ENCODE peak calls at places on chromosomes 1 and 21, in eight cellular contexts. One of them, this sample, is unnamed.

GRCh38 chr1:205369621-205370230 is 13.0 kb upstream of the KLHDC8A start:
- DNase-seq in omental fat pad: no peak
- DNase-seq in heart left ventricle: no peak
- DNase-seq in GM13977: no peak
- DNase-seq in left lung: no peak
- DNase-seq in mesothelial cell of epicardium: no peak
- DNase-seq in K562: no peak
- DNase-seq in cardiac muscle cell: no peak
- DNase-seq in this sample: no peak

GRCh38 chr1:224616761-224617409 is 768 bp downstream of the CNIH3 start:
- DNase-seq in omental fat pad: no peak
- DNase-seq in heart left ventricle: no peak
- DNase-seq in GM13977: peak
- DNase-seq in left lung: no peak
- DNase-seq in mesothelial cell of epicardium: no peak
- DNase-seq in K562: no peak
- DNase-seq in cardiac muscle cell: no peak
- DNase-seq in this sample: no peak

GRCh38 chr1:26171084-26172072 is at the start of gene ZNF593OS:
- DNase-seq in omental fat pad: no peak
- DNase-seq in heart left ventricle: no peak
- DNase-seq in GM13977: no peak
- DNase-seq in left lung: no peak
- DNase-seq in mesothelial cell of epicardium: no peak
- DNase-seq in K562: peak
- DNase-seq in cardiac muscle cell: no peak
- DNase-seq in this sample: no peak

GRCh38 chr1:203465146-203465798 is 10.3 kb upstream of the PRELP start:
- DNase-seq in omental fat pad: no peak
- DNase-seq in heart left ventricle: no peak
- DNase-seq in GM13977: no peak
- DNase-seq in left lung: no peak
- DNase-seq in mesothelial cell of epicardium: no peak
- DNase-seq in K562: no peak
- DNase-seq in cardiac muscle cell: no peak
- DNase-seq in this sample: no peak

GRCh38 chr1:214076341-214077035 is 88.7 kb downstream of the PROX1 start:
- DNase-seq in omental fat pad: no peak
- DNase-seq in heart left ventricle: no peak
- DNase-seq in GM13977: no peak
- DNase-seq in left lung: no peak
- DNase-seq in mesothelial cell of epicardium: no peak
- DNase-seq in K562: no peak
- DNase-seq in cardiac muscle cell: no peak
- DNase-seq in this sample: no peak

GRCh38 chr1:221689138-221689537 is 52.8 kb downstream of the DUSP10 start:
- DNase-seq in omental fat pad: no peak
- DNase-seq in heart left ventricle: no peak
- DNase-seq in GM13977: no peak
- DNase-seq in left lung: no peak
- DNase-seq in mesothelial cell of epicardium: no peak
- DNase-seq in K562: no peak
- DNase-seq in cardiac muscle cell: no peak
- DNase-seq in this sample: no peak

GRCh38 chr1:171185064-171185463 is at the start of gene FMO2:
- DNase-seq in omental fat pad: no peak
- DNase-seq in heart left ventricle: peak
- DNase-seq in GM13977: no peak
- DNase-seq in left lung: no peak
- DNase-seq in mesothelial cell of epicardium: no peak
- DNase-seq in K562: no peak
- DNase-seq in cardiac muscle cell: peak
- DNase-seq in this sample: no peak

GRCh38 chr1:7928247-7928646 is 12.4 kb downstream of the TNFRSF9 start:
- DNase-seq in omental fat pad: no peak
- DNase-seq in heart left ventricle: no peak
- DNase-seq in GM13977: no peak
- DNase-seq in left lung: no peak
- DNase-seq in mesothelial cell of epicardium: no peak
- DNase-seq in K562: no peak
- DNase-seq in cardiac muscle cell: no peak
- DNase-seq in this sample: no peak

GRCh38 chr1:205519541-205520131 is 15.2 kb downstream of the CDK18 start:
- DNase-seq in omental fat pad: no peak
- DNase-seq in heart left ventricle: no peak
- DNase-seq in GM13977: no peak
- DNase-seq in left lung: no peak
- DNase-seq in mesothelial cell of epicardium: no peak
- DNase-seq in K562: no peak
- DNase-seq in cardiac muscle cell: no peak
- DNase-seq in this sample: no peak

GRCh38 chr1:168628807-168629206 is 52.4 kb downstream of the XCL1 start:
- DNase-seq in omental fat pad: no peak
- DNase-seq in heart left ventricle: no peak
- DNase-seq in GM13977: no peak
- DNase-seq in left lung: no peak
- DNase-seq in mesothelial cell of epicardium: no peak
- DNase-seq in K562: no peak
- DNase-seq in cardiac muscle cell: peak
- DNase-seq in this sample: no peak

DNA sequence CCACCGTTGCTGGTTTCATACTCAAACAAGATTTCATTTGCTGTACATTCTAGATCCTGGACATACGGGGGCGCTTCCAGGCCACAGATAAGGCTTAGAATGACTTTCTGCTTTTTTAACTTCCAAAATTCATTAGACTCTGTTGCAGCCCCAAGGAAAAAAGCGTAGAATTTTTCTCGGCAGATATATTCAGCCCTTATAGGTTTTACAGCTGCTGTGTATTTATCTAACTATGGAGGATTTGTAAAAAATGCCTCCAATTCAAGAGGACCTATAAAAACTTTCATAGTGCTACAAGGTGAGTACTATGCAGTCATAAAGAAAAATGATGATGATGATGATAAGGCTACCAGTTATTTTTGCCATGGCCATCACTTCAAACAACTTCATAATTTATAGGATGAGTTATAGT is 51.6 kb downstream of the SLC30A10 start:
- DNase-seq in omental fat pad: no peak
- DNase-seq in heart left ventricle: no peak
- DNase-seq in GM13977: no peak
- DNase-seq in left lung: no peak
- DNase-seq in mesothelial cell of epicardium: no peak
- DNase-seq in K562: peak
- DNase-seq in cardiac muscle cell: peak
- DNase-seq in this sample: no peak
- TF ChIP-seq CTCF in omental fat pad: no peak
- TF ChIP-seq CTCF in heart left ventricle: no peak
- TF ChIP-seq CTCF in GM13977: no peak
- TF ChIP-seq CTCF in left lung: no peak
- TF ChIP-seq CTCF in mesothelial cell of epicardium: no peak
- TF ChIP-seq CTCF in K562: peak
- TF ChIP-seq CTCF in cardiac muscle cell: peak
- TF ChIP-seq CTCF in this sample: no peak

GRCh38 chr1:40563266-40563665 is 31.8 kb downstream of the ZNF684 start:
- DNase-seq in omental fat pad: no peak
- DNase-seq in heart left ventricle: no peak
- DNase-seq in GM13977: no peak
- DNase-seq in left lung: no peak
- DNase-seq in mesothelial cell of epicardium: no peak
- DNase-seq in K562: no peak
- DNase-seq in cardiac muscle cell: no peak
- DNase-seq in this sample: no peak
- TF ChIP-seq CTCF in omental fat pad: no peak
- TF ChIP-seq CTCF in heart left ventricle: no peak
- TF ChIP-seq CTCF in GM13977: no peak
- TF ChIP-seq CTCF in left lung: no peak
- TF ChIP-seq CTCF in mesothelial cell of epicardium: no peak
- TF ChIP-seq CTCF in K562: no peak
- TF ChIP-seq CTCF in cardiac muscle cell: no peak
- TF ChIP-seq CTCF in this sample: no peak

DNA sequence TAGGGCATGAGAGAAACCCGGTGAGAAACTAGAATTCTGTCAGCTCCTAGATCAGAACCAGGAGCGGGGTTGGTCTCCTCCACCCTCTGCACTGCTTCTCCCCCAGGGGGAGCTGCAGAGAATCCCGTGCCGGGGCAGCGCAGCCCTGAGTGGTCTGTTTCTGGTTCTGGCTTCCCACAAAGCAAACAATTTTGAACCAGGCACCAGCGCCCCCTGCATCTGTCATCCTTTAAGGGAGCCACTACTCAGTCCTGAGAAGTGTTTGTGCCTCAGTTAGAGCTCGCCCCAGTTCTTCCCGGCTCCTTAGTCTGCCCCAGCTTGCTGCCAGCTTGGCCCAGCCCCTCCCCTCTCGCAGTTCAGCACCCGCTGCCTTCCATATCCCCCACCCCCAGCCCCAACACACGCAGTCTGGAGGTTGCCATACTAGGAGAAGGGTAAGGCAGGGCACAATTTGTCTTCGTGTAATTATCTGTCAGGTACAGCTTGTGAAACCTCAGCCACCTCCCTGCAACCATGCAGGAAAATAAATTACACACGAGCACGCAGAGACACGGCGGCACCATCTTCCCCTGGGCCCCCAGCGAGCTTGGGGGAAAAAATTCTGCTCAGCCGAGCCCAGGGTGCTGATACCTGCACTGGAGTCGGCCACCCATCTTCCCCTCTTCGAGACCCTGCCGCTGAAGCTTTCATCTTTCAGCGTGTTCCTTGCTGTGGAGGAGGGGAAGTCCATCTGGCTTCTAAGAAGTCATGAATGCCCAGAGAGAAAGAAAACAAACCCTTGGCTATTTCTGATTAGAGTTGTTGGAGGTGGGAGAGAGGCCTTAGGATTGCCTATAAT is 62.6 kb upstream of the CD1D start:
- DNase-seq in omental fat pad: no peak
- DNase-seq in heart left ventricle: peak
- DNase-seq in GM13977: no peak
- DNase-seq in left lung: peak
- DNase-seq in mesothelial cell of epicardium: no peak
- DNase-seq in K562: peak
- DNase-seq in cardiac muscle cell: peak
- DNase-seq in this sample: peak
- TF ChIP-seq CTCF in omental fat pad: no peak
- TF ChIP-seq CTCF in heart left ventricle: peak
- TF ChIP-seq CTCF in GM13977: peak
- TF ChIP-seq CTCF in left lung: no peak
- TF ChIP-seq CTCF in mesothelial cell of epicardium: no peak
- TF ChIP-seq CTCF in K562: peak
- TF ChIP-seq CTCF in cardiac muscle cell: peak
- TF ChIP-seq CTCF in this sample: peak

DNA sequence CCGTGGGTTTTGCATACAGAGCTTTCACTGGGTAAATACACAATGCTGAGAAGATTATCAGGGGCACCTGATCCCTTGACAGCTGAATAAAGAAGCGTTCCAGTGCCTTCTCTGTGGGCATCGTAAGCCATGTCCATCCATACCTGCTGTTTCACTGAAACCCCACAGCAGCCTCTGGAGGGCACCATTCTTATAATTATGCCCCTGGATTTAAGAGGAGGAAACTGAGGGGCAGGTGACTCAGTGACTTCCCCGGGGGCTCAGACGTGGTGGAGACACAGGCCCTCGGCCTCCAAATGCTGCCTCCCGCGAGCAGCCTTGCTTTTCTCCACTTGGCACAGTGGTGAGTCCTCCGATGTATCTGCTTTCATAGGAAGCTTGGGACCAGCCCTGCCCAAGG is 56.7 kb downstream of the B3GALT5 start:
- DNase-seq in omental fat pad: no peak
- DNase-seq in heart left ventricle: no peak
- DNase-seq in GM13977: no peak
- DNase-seq in left lung: no peak
- DNase-seq in mesothelial cell of epicardium: no peak
- DNase-seq in K562: no peak
- DNase-seq in cardiac muscle cell: no peak
- DNase-seq in this sample: no peak
- TF ChIP-seq CTCF in omental fat pad: no peak
- TF ChIP-seq CTCF in heart left ventricle: no peak
- TF ChIP-seq CTCF in GM13977: no peak
- TF ChIP-seq CTCF in left lung: no peak
- TF ChIP-seq CTCF in mesothelial cell of epicardium: no peak
- TF ChIP-seq CTCF in K562: no peak
- TF ChIP-seq CTCF in cardiac muscle cell: no peak
- TF ChIP-seq CTCF in this sample: no peak

GRCh38 chr1:112717263-112717662 is 2.1 kb upstream of the PPM1J start:
- DNase-seq in omental fat pad: no peak
- DNase-seq in heart left ventricle: no peak
- DNase-seq in GM13977: no peak
- DNase-seq in left lung: no peak
- DNase-seq in mesothelial cell of epicardium: no peak
- DNase-seq in K562: no peak
- DNase-seq in cardiac muscle cell: no peak
- DNase-seq in this sample: no peak

GRCh38 chr1:112721966-112722524 is 6.9 kb upstream of the PPM1J start:
- DNase-seq in omental fat pad: no peak
- DNase-seq in heart left ventricle: no peak
- DNase-seq in GM13977: no peak
- DNase-seq in left lung: no peak
- DNase-seq in mesothelial cell of epicardium: no peak
- DNase-seq in K562: no peak
- DNase-seq in cardiac muscle cell: no peak
- DNase-seq in this sample: no peak

GRCh38 chr1:112716133-112716720 is 1.1 kb upstream of the PPM1J start:
- DNase-seq in omental fat pad: no peak
- DNase-seq in heart left ventricle: peak
- DNase-seq in GM13977: peak
- DNase-seq in left lung: peak
- DNase-seq in mesothelial cell of epicardium: peak
- DNase-seq in K562: peak
- DNase-seq in cardiac muscle cell: peak
- DNase-seq in this sample: peak

GRCh38 chr1:112719706-112720105 is 4.6 kb upstream of the PPM1J start:
- DNase-seq in omental fat pad: no peak
- DNase-seq in heart left ventricle: no peak
- DNase-seq in GM13977: no peak
- DNase-seq in left lung: no peak
- DNase-seq in mesothelial cell of epicardium: no peak
- DNase-seq in K562: no peak
- DNase-seq in cardiac muscle cell: no peak
- DNase-seq in this sample: no peak

GRCh38 chr1:112718691-112719418 is 3.7 kb upstream of the PPM1J start:
- DNase-seq in omental fat pad: peak
- DNase-seq in heart left ventricle: peak
- DNase-seq in GM13977: peak
- DNase-seq in left lung: peak
- DNase-seq in mesothelial cell of epicardium: peak
- DNase-seq in K562: peak
- DNase-seq in cardiac muscle cell: peak
- DNase-seq in this sample: peak
- TF ChIP-seq CTCF in omental fat pad: no peak
- TF ChIP-seq CTCF in heart left ventricle: peak
- TF ChIP-seq CTCF in GM13977: peak
- TF ChIP-seq CTCF in left lung: peak
- TF ChIP-seq CTCF in mesothelial cell of epicardium: peak
- TF ChIP-seq CTCF in K562: peak
- TF ChIP-seq CTCF in cardiac muscle cell: peak
- TF ChIP-seq CTCF in this sample: peak

GRCh38 chr1:54274448-54274847 is 74.5 kb downstream of the MRPL37 start:
- DNase-seq in omental fat pad: no peak
- DNase-seq in heart left ventricle: no peak
- DNase-seq in GM13977: no peak
- DNase-seq in left lung: no peak
- DNase-seq in mesothelial cell of epicardium: no peak
- DNase-seq in K562: no peak
- DNase-seq in cardiac muscle cell: no peak
- DNase-seq in this sample: no peak
- TF ChIP-seq CTCF in omental fat pad: no peak
- TF ChIP-seq CTCF in heart left ventricle: no peak
- TF ChIP-seq CTCF in GM13977: no peak
- TF ChIP-seq CTCF in left lung: no peak
- TF ChIP-seq CTCF in mesothelial cell of epicardium: no peak
- TF ChIP-seq CTCF in K562: no peak
- TF ChIP-seq CTCF in cardiac muscle cell: no peak
- TF ChIP-seq CTCF in this sample: no peak